ENCODE peak calls at places on chromosomes 2 and 18, in nine cellular contexts. G is HuH-7.5; X is Caki2; N is AG04449; D is left lung; M is HCT116; R is activated gamma-delta T cell treated with Interleukin-2 at 50 U/mL for 16 hours; I is EL; P is activated naive CD4-positive, alpha-beta T cell treated with anti-CD3 and anti-CD28 coated beads for 36 hours. Z is an unnamed sample.

GRCh38 chr2:174666786-174667369 is 69.3 kb upstream of the WIPF1 start:
- DNase-seq in R (no peak), I (no peak), G (no peak), N (no peak), M (no peak), X (no peak), D (no peak), P (no peak), Z (no peak)

GRCh38 chr2:128379021-128380005 is 60.6 kb upstream of the HS6ST1 start:
- DNase-seq in N (no peak), I (no peak), R (no peak), D (peak; percentile 62), X (no peak), G (no peak), M (no peak), P (no peak), Z (no peak)

GRCh38 chr2:218282173-218282991 is 9.9 kb downstream of the TMBIM1 start:
- DNase-seq in G (no peak), R (no peak), I (peak; percentile 53), N (no peak), X (no peak), M (no peak), D (no peak), P (no peak), Z (no peak)

GRCh38 chr2:121104721-121105141 is 180.3 kb downstream of the TFCP2L1 start:
- DNase-seq in X (peak; percentile 62), P (no peak), D (no peak), G (no peak), I (no peak), M (no peak), R (no peak), N (no peak), Z (no peak)

GRCh38 chr18:48670751-48671560 is 132.1 kb downstream of the CTIF start:
- DNase-seq in R (no peak), D (no peak), M (no peak), P (no peak), X (no peak), G (no peak), N (no peak), I (no peak), Z (no peak)

GRCh38 chr2:235314371-235314915 is 179.4 kb upstream of the AGAP1 start:
- DNase-seq in G (no peak), M (no peak), P (no peak), R (no peak), X (no peak), I (no peak), N (no peak), D (no peak), Z (peak; percentile 24)

GRCh38 chr2:50951416-50951815 is 80.5 kb downstream of the NRXN1 start:
- DNase-seq in M (no peak), G (no peak), X (peak; percentile 71), N (no peak), R (no peak), P (no peak), D (no peak), I (no peak), Z (no peak)

GRCh38 chr18:12885500-12885899 is 1.5 kb upstream of the PTPN2 start:
- DNase-seq in R (no peak), M (no peak), D (no peak), I (no peak), N (no peak), G (no peak), X (no peak), P (no peak), Z (no peak)

GRCh38 chr2:10048501-10049171 is 5.3 kb downstream of the KLF11 start:
- DNase-seq in I (peak; percentile 55), M (peak; percentile 10), G (peak; percentile 56), N (no peak), D (peak; percentile 47), P (peak; percentile 22), R (no peak), X (peak; percentile 57), Z (peak; percentile 54)

GRCh38 chr2:17816396-17817245 is at the start of gene MSGN1:
- DNase-seq in R (no peak), D (peak; percentile 68), I (no peak), P (no peak), G (no peak), X (no peak), N (no peak), M (no peak), Z (no peak)

Z was measured in RPMI7951.